ENCODE peak calls at places on chromosomes 5 and 9, in nine cellular contexts. One of them, this sample, is unnamed.
A peak's percentile ranks its signal among the peaks of the same experiment; 100 is the strongest.

GRCh38 chr5:6718161-6718681 is 5.0 kb downstream of the TENT4A start:
- DNase-seq in heart right ventricle: no peak
- DNase-seq in epithelial cell of esophagus: no peak
- DNase-seq in cardiac muscle cell: no peak
- DNase-seq in HL-60: no peak
- DNase-seq in GM12878: no peak
- DNase-seq in neural progenitor cell: no peak
- DNase-seq in heart left ventricle: no peak
- DNase-seq in tibial artery: no peak
- DNase-seq in this sample: no peak

GRCh38 chr5:32030226-32030625 is 143.9 kb downstream of the GOLPH3 start:
- DNase-seq in heart right ventricle: no peak
- DNase-seq in epithelial cell of esophagus: no peak
- DNase-seq in cardiac muscle cell: no peak
- DNase-seq in HL-60: no peak
- DNase-seq in GM12878: no peak
- DNase-seq in neural progenitor cell: no peak
- DNase-seq in heart left ventricle: no peak
- DNase-seq in tibial artery: no peak
- DNase-seq in this sample: no peak

GRCh38 chr9:16363916-16364315 is 506.6 kb downstream of the BNC2 start:
- DNase-seq in heart right ventricle: no peak
- DNase-seq in epithelial cell of esophagus: no peak
- DNase-seq in cardiac muscle cell: no peak
- DNase-seq in HL-60: no peak
- DNase-seq in GM12878: no peak
- DNase-seq in neural progenitor cell: no peak
- DNase-seq in heart left ventricle: no peak
- DNase-seq in tibial artery: no peak
- DNase-seq in this sample: no peak

GRCh38 chr5:151171521-151171920 is 13.9 kb upstream of the ANXA6 start:
- DNase-seq in heart right ventricle: no peak
- DNase-seq in epithelial cell of esophagus: no peak
- DNase-seq in cardiac muscle cell: no peak
- DNase-seq in HL-60: peak; percentile 85
- DNase-seq in GM12878: no peak
- DNase-seq in neural progenitor cell: no peak
- DNase-seq in heart left ventricle: no peak
- DNase-seq in tibial artery: no peak
- DNase-seq in this sample: no peak

GRCh38 chr5:123450641-123451421 is 27.6 kb upstream of the CEP120 start:
- DNase-seq in heart right ventricle: peak; percentile 43
- DNase-seq in epithelial cell of esophagus: peak; percentile 64
- DNase-seq in cardiac muscle cell: peak; percentile 65
- DNase-seq in HL-60: no peak
- DNase-seq in GM12878: no peak
- DNase-seq in neural progenitor cell: no peak
- DNase-seq in heart left ventricle: peak; percentile 33
- DNase-seq in tibial artery: no peak
- DNase-seq in this sample: peak; percentile 58

GRCh38 chr9:120878188-120879130 is 1.5 kb upstream of the PHF19 start:
- DNase-seq in heart right ventricle: no peak
- DNase-seq in epithelial cell of esophagus: no peak
- DNase-seq in cardiac muscle cell: no peak
- DNase-seq in HL-60: no peak
- DNase-seq in GM12878: no peak
- DNase-seq in neural progenitor cell: no peak
- DNase-seq in heart left ventricle: no peak
- DNase-seq in tibial artery: no peak
- DNase-seq in this sample: peak; percentile 40

GRCh38 chr5:177097016-177097985 is 10.6 kb downstream of the FGFR4 start:
- DNase-seq in heart right ventricle: no peak
- DNase-seq in epithelial cell of esophagus: no peak
- DNase-seq in cardiac muscle cell: no peak
- DNase-seq in HL-60: no peak
- DNase-seq in GM12878: no peak
- DNase-seq in neural progenitor cell: no peak
- DNase-seq in heart left ventricle: no peak
- DNase-seq in tibial artery: no peak
- DNase-seq in this sample: no peak

GRCh38 chr9:109852561-109852960 is 72.6 kb downstream of the PALM2AKAP2 start:
- DNase-seq in heart right ventricle: no peak
- DNase-seq in epithelial cell of esophagus: no peak
- DNase-seq in cardiac muscle cell: no peak
- DNase-seq in HL-60: no peak
- DNase-seq in GM12878: no peak
- DNase-seq in neural progenitor cell: no peak
- DNase-seq in heart left ventricle: no peak
- DNase-seq in tibial artery: no peak
- DNase-seq in this sample: no peak

GRCh38 chr5:22649076-22649475 is 204.1 kb downstream of the CDH12 start:
- DNase-seq in heart right ventricle: no peak
- DNase-seq in epithelial cell of esophagus: peak; percentile 79
- DNase-seq in cardiac muscle cell: no peak
- DNase-seq in HL-60: no peak
- DNase-seq in GM12878: no peak
- DNase-seq in neural progenitor cell: no peak
- DNase-seq in heart left ventricle: no peak
- DNase-seq in tibial artery: no peak
- DNase-seq in this sample: no peak

GRCh38 chr5:36644727-36645126 is 38.3 kb downstream of the SLC1A3 start:
- DNase-seq in heart right ventricle: no peak
- DNase-seq in epithelial cell of esophagus: no peak
- DNase-seq in cardiac muscle cell: no peak
- DNase-seq in HL-60: no peak
- DNase-seq in GM12878: no peak
- DNase-seq in neural progenitor cell: no peak
- DNase-seq in heart left ventricle: no peak
- DNase-seq in tibial artery: no peak
- DNase-seq in this sample: no peak

GRCh38 chr5:169091396-169091980 is 209.5 kb downstream of the SLIT3 start:
- DNase-seq in heart right ventricle: no peak
- DNase-seq in epithelial cell of esophagus: no peak
- DNase-seq in cardiac muscle cell: no peak
- DNase-seq in HL-60: no peak
- DNase-seq in GM12878: no peak
- DNase-seq in neural progenitor cell: no peak
- DNase-seq in heart left ventricle: no peak
- DNase-seq in tibial artery: no peak
- DNase-seq in this sample: no peak

GRCh38 chr5:31346896-31347557 is 153.5 kb downstream of the CDH6 start:
- DNase-seq in heart right ventricle: no peak
- DNase-seq in epithelial cell of esophagus: peak; percentile 38
- DNase-seq in cardiac muscle cell: no peak
- DNase-seq in HL-60: no peak
- DNase-seq in GM12878: no peak
- DNase-seq in neural progenitor cell: no peak
- DNase-seq in heart left ventricle: no peak
- DNase-seq in tibial artery: no peak
- DNase-seq in this sample: no peak

GRCh38 chr5:135106136-135106535 is 72.1 kb upstream of the PITX1 start:
- DNase-seq in heart right ventricle: no peak
- DNase-seq in epithelial cell of esophagus: no peak
- DNase-seq in cardiac muscle cell: no peak
- DNase-seq in HL-60: no peak
- DNase-seq in GM12878: no peak
- DNase-seq in neural progenitor cell: no peak
- DNase-seq in heart left ventricle: no peak
- DNase-seq in tibial artery: no peak
- DNase-seq in this sample: no peak

GRCh38 chr9:12415361-12415760 is 277.8 kb upstream of the TYRP1 start:
- DNase-seq in heart right ventricle: no peak
- DNase-seq in epithelial cell of esophagus: peak; percentile 9
- DNase-seq in cardiac muscle cell: no peak
- DNase-seq in HL-60: no peak
- DNase-seq in GM12878: no peak
- DNase-seq in neural progenitor cell: no peak
- DNase-seq in heart left ventricle: no peak
- DNase-seq in tibial artery: no peak
- DNase-seq in this sample: no peak

GRCh38 chr5:1106385-1107166 is 5.3 kb downstream of the SLC12A7 start:
- DNase-seq in heart right ventricle: no peak
- DNase-seq in epithelial cell of esophagus: no peak
- DNase-seq in cardiac muscle cell: no peak
- DNase-seq in HL-60: no peak
- DNase-seq in GM12878: no peak
- DNase-seq in neural progenitor cell: no peak
- DNase-seq in heart left ventricle: no peak
- DNase-seq in tibial artery: no peak
- DNase-seq in this sample: no peak

DNA sequence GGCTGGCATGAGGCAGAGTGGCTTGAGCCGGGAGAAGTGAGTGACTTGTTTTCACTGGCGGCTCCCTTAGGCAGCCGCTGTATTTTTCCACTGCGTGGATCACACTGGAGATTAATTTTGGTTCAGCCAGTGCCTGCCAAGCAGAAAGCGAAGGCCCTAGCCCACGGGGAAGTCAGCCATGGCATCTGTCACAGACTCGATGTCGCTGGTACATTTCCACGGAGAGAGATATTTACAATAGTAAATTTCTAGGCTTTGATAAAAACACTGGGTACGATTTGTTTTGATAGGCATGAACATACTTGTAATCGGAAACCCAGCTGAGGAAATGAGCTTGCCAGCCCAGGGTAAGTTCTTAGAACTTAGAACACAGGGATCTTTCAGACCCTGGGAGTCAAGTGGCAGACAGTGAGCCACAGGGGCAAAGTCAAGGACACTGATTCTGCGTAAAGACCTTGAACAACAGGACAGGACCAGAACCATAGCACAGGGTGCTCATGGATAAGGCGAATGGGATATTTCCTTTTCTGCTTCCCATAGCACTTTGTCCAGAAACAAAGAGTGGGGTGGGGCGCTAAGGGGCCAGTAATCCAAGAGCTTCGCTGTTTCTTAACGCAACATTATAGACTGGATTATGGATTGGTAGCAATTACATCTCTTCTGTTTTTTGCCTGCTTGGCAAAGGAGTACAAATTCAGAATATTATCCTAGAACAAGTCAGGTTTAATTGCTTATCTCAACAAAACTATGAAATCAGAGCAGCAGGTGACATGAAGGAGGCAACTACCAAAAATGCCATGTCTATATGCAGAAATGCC is 4.5 kb downstream of the DUSP1 start:
- DNase-seq in heart right ventricle: peak; percentile 87
- DNase-seq in epithelial cell of esophagus: peak; percentile 89
- DNase-seq in cardiac muscle cell: peak; percentile 49
- DNase-seq in HL-60: no peak
- DNase-seq in GM12878: no peak
- DNase-seq in neural progenitor cell: no peak
- DNase-seq in heart left ventricle: peak; percentile 84
- DNase-seq in tibial artery: peak; percentile 92
- DNase-seq in this sample: no peak
- H3K4me3 ChIP-seq in heart right ventricle: peak overlapping the region; percentile 96
- H3K4me3 ChIP-seq in epithelial cell of esophagus: peak overlapping the region; percentile 19
- H3K4me3 ChIP-seq in cardiac muscle cell: no peak overlapping the region
- H3K4me3 ChIP-seq in HL-60: no peak overlapping the region
- H3K4me3 ChIP-seq in GM12878: no peak overlapping the region
- H3K4me3 ChIP-seq in neural progenitor cell: no peak overlapping the region
- H3K4me3 ChIP-seq in heart left ventricle: peak overlapping the region; percentile 92
- H3K4me3 ChIP-seq in tibial artery: peak overlapping the region; percentile 78
- H3K4me3 ChIP-seq in this sample: no peak overlapping the region

DNA sequence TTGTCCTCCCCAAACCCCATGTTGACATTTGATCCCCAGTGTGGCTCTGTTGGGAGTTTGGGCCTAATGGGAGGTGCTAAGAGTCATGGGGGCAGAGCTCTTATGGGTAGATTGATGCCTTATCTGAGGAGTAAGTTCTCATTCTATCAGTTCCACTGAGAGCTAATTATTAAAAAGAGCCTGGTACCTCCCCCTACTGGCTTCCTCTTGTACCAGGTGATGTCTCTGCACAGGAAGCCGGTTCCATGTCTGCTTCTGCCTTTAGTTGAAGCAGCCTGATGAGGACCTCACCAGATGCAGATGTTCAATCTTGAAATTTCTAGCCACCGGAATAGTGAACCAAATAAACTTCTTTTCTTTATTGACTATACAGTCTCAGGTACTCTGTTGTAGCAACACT is 10.8 kb downstream of the GABRB2 start:
- DNase-seq in heart right ventricle: no peak
- DNase-seq in epithelial cell of esophagus: no peak
- DNase-seq in cardiac muscle cell: peak; percentile 35
- DNase-seq in HL-60: no peak
- DNase-seq in GM12878: no peak
- DNase-seq in neural progenitor cell: peak; percentile 33
- DNase-seq in heart left ventricle: no peak
- DNase-seq in tibial artery: no peak
- DNase-seq in this sample: peak; percentile 43
- TF ChIP-seq CTCF in heart right ventricle: no peak
- TF ChIP-seq CTCF in epithelial cell of esophagus: no peak
- TF ChIP-seq CTCF in cardiac muscle cell: no peak
- TF ChIP-seq CTCF in HL-60: no peak
- TF ChIP-seq CTCF in GM12878: peak; percentile 33
- TF ChIP-seq CTCF in neural progenitor cell: peak; percentile 47
- TF ChIP-seq CTCF in heart left ventricle: no peak
- TF ChIP-seq CTCF in tibial artery: no peak
- TF ChIP-seq CTCF in this sample: peak; percentile 36

GRCh38 chr5:10725636-10726035 is 35.4 kb downstream of the DAP start:
- DNase-seq in heart right ventricle: no peak
- DNase-seq in epithelial cell of esophagus: no peak
- DNase-seq in cardiac muscle cell: no peak
- DNase-seq in HL-60: no peak
- DNase-seq in GM12878: no peak
- DNase-seq in neural progenitor cell: no peak
- DNase-seq in heart left ventricle: no peak
- DNase-seq in tibial artery: no peak
- DNase-seq in this sample: no peak
- H3K4me3 ChIP-seq in heart right ventricle: no peak overlapping the region
- H3K4me3 ChIP-seq in epithelial cell of esophagus: no peak overlapping the region
- H3K4me3 ChIP-seq in cardiac muscle cell: no peak overlapping the region
- H3K4me3 ChIP-seq in HL-60: no peak overlapping the region
- H3K4me3 ChIP-seq in GM12878: no peak overlapping the region
- H3K4me3 ChIP-seq in neural progenitor cell: no peak overlapping the region
- H3K4me3 ChIP-seq in heart left ventricle: no peak overlapping the region
- H3K4me3 ChIP-seq in tibial artery: peak overlapping the region; percentile 33
- H3K4me3 ChIP-seq in this sample: no peak overlapping the region

DNA sequence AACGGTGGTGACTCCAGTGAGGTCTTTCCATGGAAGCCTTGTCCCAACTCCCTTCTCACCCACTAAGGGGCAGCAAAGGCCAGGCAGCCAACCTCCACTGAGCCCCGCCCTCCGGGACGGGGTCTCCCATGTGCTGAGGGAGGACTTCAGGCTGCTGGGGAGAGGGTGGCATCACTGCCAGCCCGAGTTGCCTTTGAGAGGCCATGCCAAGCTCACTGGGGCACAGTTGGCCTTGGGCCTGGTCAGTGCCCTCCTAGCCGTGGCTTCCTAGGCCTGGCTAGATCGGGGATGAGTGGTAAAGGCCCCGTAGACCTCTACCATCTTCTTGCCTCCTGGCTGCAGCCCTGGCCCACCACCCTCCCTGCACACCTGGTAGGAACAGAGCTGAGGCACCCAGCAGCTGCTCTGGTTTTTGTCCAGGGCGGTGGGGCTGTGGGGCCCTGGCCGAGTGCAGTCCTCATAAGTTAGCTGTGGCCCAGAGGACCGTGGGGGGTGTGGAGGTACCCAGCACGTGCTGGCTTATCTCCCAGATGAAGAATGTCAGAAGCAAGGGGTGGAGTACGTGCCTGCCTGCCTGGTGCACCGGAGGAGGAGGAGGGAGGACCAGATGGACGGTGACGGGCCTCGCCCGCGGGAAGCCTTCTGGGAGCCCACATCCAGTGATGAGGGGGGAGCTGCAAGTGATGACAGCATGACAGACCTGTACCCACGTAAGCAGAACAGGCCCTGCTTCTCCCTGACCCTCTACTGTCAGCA is 3.2 kb downstream of the SURF2 start:
- DNase-seq in heart right ventricle: no peak
- DNase-seq in epithelial cell of esophagus: no peak
- DNase-seq in cardiac muscle cell: peak; percentile 27
- DNase-seq in HL-60: no peak
- DNase-seq in GM12878: no peak
- DNase-seq in neural progenitor cell: peak; percentile 66
- DNase-seq in heart left ventricle: no peak
- DNase-seq in tibial artery: no peak
- DNase-seq in this sample: no peak
- TF ChIP-seq CTCF in heart right ventricle: peak; percentile 14
- TF ChIP-seq CTCF in epithelial cell of esophagus: peak; percentile 45
- TF ChIP-seq CTCF in cardiac muscle cell: peak; percentile 38
- TF ChIP-seq CTCF in HL-60: peak; percentile 10
- TF ChIP-seq CTCF in GM12878: peak; percentile 10
- TF ChIP-seq CTCF in neural progenitor cell: peak; percentile 52
- TF ChIP-seq CTCF in heart left ventricle: peak; percentile 26
- TF ChIP-seq CTCF in tibial artery: no peak
- TF ChIP-seq CTCF in this sample: no peak